ENCODE peak calls at places on chromosomes 13 and 19, in five cellular contexts. P, D, R, O and C are unnamed samples.
A peak's percentile ranks its signal among the peaks of the same experiment; 100 is the strongest.

GRCh38 chr19:40377876-40378385 is 12.1 kb downstream of the HIPK4 start:
- DNase-seq in P (no peak), D (no peak), R (no peak), O (no peak), C (no peak)

GRCh38 chr13:64910061-64910460 is 2320.1 kb downstream of the PCDH9 start:
- DNase-seq in P (no peak), D (no peak), R (no peak), O (no peak), C (no peak)

GRCh38 chr13:65410791-65411190 is 1819.3 kb downstream of the PCDH9 start:
- DNase-seq in P (no peak), D (no peak), R (no peak), O (no peak), C (no peak)

GRCh38 chr19:16143399-16144215 is at the start of gene HSH2D:
- DNase-seq in P (no peak), D (no peak), R (peak; percentile 86), O (peak; percentile 88), C (peak; percentile 83)

GRCh38 chr19:40519352-40520322 is 52.8 kb downstream of the SPTBN4 start:
- DNase-seq in P (no peak), D (no peak), R (peak; percentile 81), O (no peak), C (no peak)

GRCh38 chr19:2059422-2060201 is 8.6 kb upstream of the MKNK2 start:
- DNase-seq in P (peak; percentile 27), D (no peak), R (no peak), O (no peak), C (no peak)

GRCh38 chr13:36712785-36713184 is 39.0 kb downstream of the SERTM1 start:
- DNase-seq in P (no peak), D (no peak), R (no peak), O (no peak), C (no peak)

GRCh38 chr13:24381539-24382265 is 72.3 kb downstream of the C1QTNF9 start:
- DNase-seq in P (no peak), D (no peak), R (peak; percentile 35), O (no peak), C (no peak)

GRCh38 chr13:30341815-30342570 is 34.6 kb upstream of the KATNAL1 start:
- DNase-seq in P (no peak), D (peak; percentile 13), R (no peak), O (no peak), C (no peak)

GRCh38 chr13:52447815-52448552 is 2.5 kb downstream of the VPS36 start:
- DNase-seq in P (no peak), D (no peak), R (peak; percentile 10), O (no peak), C (no peak)

GRCh38 chr13:111184685-111185401 is 69.7 kb downstream of the ARHGEF7 start:
- DNase-seq in P (no peak), D (no peak), R (no peak), O (peak; percentile 75), C (peak; percentile 71)

GRCh38 chr19:46610413-46610775 is 9.3 kb downstream of the CALM3 start:
- DNase-seq in P (no peak), D (no peak), R (no peak), O (no peak), C (no peak)

GRCh38 chr19:38277969-38278680 is 13.8 kb downstream of the SPINT2 start:
- DNase-seq in P (no peak), D (no peak), R (no peak), O (no peak), C (no peak)

GRCh38 chr19:42683917-42684513 is 56.3 kb downstream of the PSG3 start:
- DNase-seq in P (no peak), D (no peak), R (peak; percentile 61), O (no peak), C (no peak)

GRCh38 chr13:46211116-46211515 is 612 bp upstream of the LRRC63 start:
- DNase-seq in P (no peak), D (no peak), R (peak; percentile 22), O (peak; percentile 76), C (peak; percentile 47)

GRCh38 chr19:32642771-32643170 is 32.2 kb downstream of the ANKRD27 start:
- DNase-seq in P (no peak), D (no peak), R (no peak), O (peak; percentile 81), C (peak; percentile 54)

GRCh38 chr19:48551437-48552302 is at the start of gene SULT2B1:
- DNase-seq in P (no peak), D (no peak), R (no peak), O (no peak), C (no peak)

GRCh38 chr13:40221460-40222201 is 444.8 kb downstream of the FOXO1 start:
- DNase-seq in P (no peak), D (no peak), R (no peak), O (peak; percentile 61), C (peak; percentile 68)

GRCh38 chr19:19026299-19026971 is 6.9 kb downstream of the SUGP2 start:
- DNase-seq in P (no peak), D (peak; percentile 11), R (peak; percentile 27), O (no peak), C (no peak)

GRCh38 chr13:80400834-80401450 is 60.0 kb upstream of the SPRY2 start:
- DNase-seq in P (no peak), D (no peak), R (no peak), O (no peak), C (no peak)

GRCh38 chr13:60604058-60604457 is 207.0 kb downstream of the TDRD3 start:
- DNase-seq in P (no peak), D (no peak), R (no peak), O (no peak), C (no peak)

GRCh38 chr19:14476307-14476662 is 1.1 kb upstream of the PTGER1 start:
- DNase-seq in P (no peak), D (no peak), R (no peak), O (no peak), C (no peak)